ENCODE peak calls at places on chromosomes 3 and 15, in seven cellular contexts. M, N, Q, J, B, K and D are unnamed samples.
A peak's percentile ranks its signal among the peaks of the same experiment; 100 is the strongest.

GRCh38 chr15:71792521-71792920 is 17.8 kb upstream of the NR2E3 start:
- DNase-seq in M (no peak), N (peak; percentile 70), Q (no peak), J (peak; percentile 37), B (no peak), K (no peak), D (peak; percentile 73)

GRCh38 chr3:176933704-176934103 is 263.6 kb downstream of the TBL1XR1 start:
- DNase-seq in M (no peak), N (no peak), Q (no peak), J (no peak), B (no peak), K (no peak), D (no peak)

GRCh38 chr3:188589056-188589455 is 435.1 kb downstream of the LPP start:
- DNase-seq in M (no peak), N (no peak), Q (no peak), J (no peak), B (no peak), K (no peak), D (no peak)

GRCh38 chr15:78437107-78437761 is 782 bp upstream of the IREB2 start:
- DNase-seq in M (no peak), N (no peak), Q (no peak), J (no peak), B (peak; percentile 32), K (peak; percentile 70), D (peak; percentile 44)

GRCh38 chr15:74937602-74938371 is at the start of gene COX5A:
- DNase-seq in M (peak; percentile 92), N (peak; percentile 96), Q (peak; percentile 89), J (peak; percentile 95), B (peak; percentile 97), K (peak; percentile 86), D (peak; percentile 91)

GRCh38 chr15:90871097-90871715 is 2.8 kb downstream of the FURIN start:
- DNase-seq in M (no peak), N (peak; percentile 36), Q (peak; percentile 61), J (peak; percentile 39), B (peak; percentile 17), K (no peak), D (peak; percentile 44)

GRCh38 chr15:31128919-31129768 is 27.6 kb upstream of the TRPM1 start:
- DNase-seq in M (peak; percentile 47), N (peak; percentile 72), Q (peak; percentile 93), J (peak; percentile 33), B (peak; percentile 54), K (peak; percentile 1), D (peak; percentile 51)

GRCh38 chr15:92121047-92121446 is 267.5 kb downstream of the SLCO3A1 start:
- DNase-seq in M (no peak), N (no peak), Q (no peak), J (no peak), B (no peak), K (no peak), D (no peak)

GRCh38 chr3:1272541-1273265 is 179.9 kb downstream of the CNTN6 start:
- DNase-seq in M (no peak), N (no peak), Q (no peak), J (no peak), B (peak; percentile 63), K (no peak), D (no peak)

GRCh38 chr3:27353221-27353620 is 16.0 kb downstream of the NEK10 start:
- DNase-seq in M (no peak), N (peak; percentile 23), Q (no peak), J (no peak), B (no peak), K (no peak), D (no peak)

GRCh38 chr3:21682231-21682630 is 68.8 kb downstream of the ZNF385D start:
- DNase-seq in M (no peak), N (no peak), Q (no peak), J (no peak), B (no peak), K (no peak), D (no peak)

GRCh38 chr15:63610209-63610841 is 13.1 kb downstream of the FBXL22 start:
- DNase-seq in M (peak; percentile 75), N (peak; percentile 86), Q (peak; percentile 78), J (peak; percentile 87), B (peak; percentile 88), K (peak; percentile 47), D (peak; percentile 66)

GRCh38 chr3:112354642-112355333 is 21.8 kb downstream of the CD200 start:
- DNase-seq in M (no peak), N (no peak), Q (no peak), J (no peak), B (no peak), K (no peak), D (no peak)

GRCh38 chr3:141081141-141081795 is 30.1 kb downstream of the SPSB4 start:
- DNase-seq in M (no peak), N (no peak), Q (no peak), J (no peak), B (no peak), K (no peak), D (no peak)

GRCh38 chr15:70096215-70096974 is 1.3 kb downstream of the TLE3 start:
- DNase-seq in M (peak; percentile 32), N (peak; percentile 67), Q (peak; percentile 69), J (peak; percentile 74), B (peak; percentile 63), K (no peak), D (peak; percentile 66)

GRCh38 chr3:134769469-134769868 is 25.6 kb upstream of the EPHB1 start:
- DNase-seq in M (no peak), N (no peak), Q (no peak), J (no peak), B (no peak), K (no peak), D (no peak)

GRCh38 chr3:187130346-187131066 is 8.8 kb downstream of the RPL39L start:
- DNase-seq in M (no peak), N (peak; percentile 87), Q (peak; percentile 56), J (peak; percentile 68), B (no peak), K (no peak), D (peak; percentile 52)

GRCh38 chr3:98690876-98691275 is 72.3 kb upstream of the ST3GAL6 start:
- DNase-seq in M (no peak), N (peak; percentile 79), Q (no peak), J (no peak), B (no peak), K (no peak), D (no peak)

GRCh38 chr15:80514071-80514780 is 110.0 kb downstream of the ARNT2 start:
- DNase-seq in M (no peak), N (peak; percentile 93), Q (no peak), J (no peak), B (no peak), K (no peak), D (no peak)

GRCh38 chr15:72141171-72142084 is 23.2 kb downstream of the SENP8 start:
- DNase-seq in M (no peak), N (no peak), Q (no peak), J (no peak), B (no peak), K (no peak), D (no peak)

GRCh38 chr15:58565620-58566019 is 133.8 kb downstream of the LIPC start:
- DNase-seq in M (no peak), N (no peak), Q (no peak), J (no peak), B (no peak), K (no peak), D (no peak)

GRCh38 chr15:100723323-100723801 is 121.0 kb downstream of the ASB7 start:
- DNase-seq in M (no peak), N (no peak), Q (no peak), J (no peak), B (no peak), K (no peak), D (no peak)

GRCh38 chr3:137171834-137172603 is 214.2 kb downstream of the IL20RB start:
- DNase-seq in M (no peak), N (no peak), Q (no peak), J (peak; percentile 13), B (no peak), K (no peak), D (peak; percentile 41)

GRCh38 chr3:82186017-82186416 is 424.6 kb upstream of the GBE1 start:
- DNase-seq in M (no peak), N (no peak), Q (no peak), J (no peak), B (no peak), K (no peak), D (no peak)